ENCODE peak calls at places on chromosomes 2 and 18, in nine cellular contexts. One of them, this sample, is unnamed. For H3K36me3 and H3K9me3, the result is how much of the 10 kb centered on the place peaks cover.

GRCh38 chr18:49971462-49971861 is 158.1 kb upstream of the ACAA2 start:
- DNase-seq in lower lobe of right lung: no peak
- DNase-seq in Peyer's patch: no peak
- DNase-seq in neural progenitor cell: no peak
- DNase-seq in prostate gland: no peak
- DNase-seq in SJSA1: no peak
- DNase-seq in ascending aorta: no peak
- DNase-seq in kidney: no peak
- DNase-seq in uterus: no peak
- DNase-seq in this sample: no peak

GRCh38 chr18:79416022-79416676 is 20.4 kb downstream of the NFATC1 start:
- DNase-seq in neural progenitor cell: no peak
- DNase-seq in ascending aorta: no peak
- DNase-seq in Peyer's patch: no peak
- DNase-seq in uterus: no peak
- DNase-seq in SJSA1: no peak
- DNase-seq in prostate gland: no peak
- DNase-seq in kidney: peak
- DNase-seq in lower lobe of right lung: no peak
- DNase-seq in this sample: no peak

GRCh38 chr2:9814129-9814868 is 29.0 kb upstream of the TAF1B start:
- DNase-seq in neural progenitor cell: no peak
- DNase-seq in uterus: no peak
- DNase-seq in Peyer's patch: no peak
- DNase-seq in kidney: peak
- DNase-seq in ascending aorta: no peak
- DNase-seq in prostate gland: no peak
- DNase-seq in lower lobe of right lung: no peak
- DNase-seq in SJSA1: no peak
- DNase-seq in this sample: no peak

GRCh38 chr2:37414470-37414949 is 70.1 kb downstream of the QPCT start:
- DNase-seq in SJSA1: peak
- DNase-seq in Peyer's patch: no peak
- DNase-seq in lower lobe of right lung: no peak
- DNase-seq in ascending aorta: no peak
- DNase-seq in neural progenitor cell: peak
- DNase-seq in kidney: no peak
- DNase-seq in prostate gland: no peak
- DNase-seq in uterus: peak
- DNase-seq in this sample: peak

GRCh38 chr2:178863856-178864620 is 56.8 kb upstream of the TTN start:
- DNase-seq in kidney: peak
- DNase-seq in neural progenitor cell: peak
- DNase-seq in SJSA1: peak
- DNase-seq in Peyer's patch: no peak
- DNase-seq in ascending aorta: peak
- DNase-seq in prostate gland: no peak
- DNase-seq in lower lobe of right lung: no peak
- DNase-seq in uterus: peak
- DNase-seq in this sample: no peak

GRCh38 chr2:65300772-65301711 is 73.4 kb downstream of the ACTR2 start:
- DNase-seq in ascending aorta: no peak
- DNase-seq in kidney: no peak
- DNase-seq in Peyer's patch: peak
- DNase-seq in SJSA1: peak
- DNase-seq in neural progenitor cell: peak
- DNase-seq in lower lobe of right lung: peak
- DNase-seq in uterus: peak
- DNase-seq in prostate gland: peak
- DNase-seq in this sample: peak

GRCh38 chr2:113711857-113712256 is 44.6 kb downstream of the SLC35F5 start:
- DNase-seq in SJSA1: no peak
- DNase-seq in neural progenitor cell: no peak
- DNase-seq in prostate gland: peak
- DNase-seq in Peyer's patch: no peak
- DNase-seq in uterus: no peak
- DNase-seq in ascending aorta: no peak
- DNase-seq in kidney: no peak
- DNase-seq in lower lobe of right lung: no peak
- DNase-seq in this sample: no peak

GRCh38 chr2:175807031-175807873 is 194.8 kb downstream of the LNPK start:
- DNase-seq in uterus: no peak
- DNase-seq in ascending aorta: no peak
- DNase-seq in lower lobe of right lung: no peak
- DNase-seq in kidney: no peak
- DNase-seq in neural progenitor cell: no peak
- DNase-seq in Peyer's patch: no peak
- DNase-seq in prostate gland: no peak
- DNase-seq in SJSA1: peak
- DNase-seq in this sample: no peak

GRCh38 chr18:10476430-10476829 is 22.0 kb downstream of the APCDD1 start:
- DNase-seq in prostate gland: peak
- DNase-seq in lower lobe of right lung: no peak
- DNase-seq in ascending aorta: no peak
- DNase-seq in Peyer's patch: no peak
- DNase-seq in kidney: no peak
- DNase-seq in SJSA1: no peak
- DNase-seq in uterus: no peak
- DNase-seq in neural progenitor cell: no peak
- DNase-seq in this sample: no peak

GRCh38 chr2:215521031-215521430 is 85.2 kb upstream of the FN1 start:
- DNase-seq in SJSA1: no peak
- DNase-seq in Peyer's patch: no peak
- DNase-seq in neural progenitor cell: no peak
- DNase-seq in uterus: no peak
- DNase-seq in lower lobe of right lung: no peak
- DNase-seq in ascending aorta: no peak
- DNase-seq in kidney: no peak
- DNase-seq in prostate gland: no peak
- DNase-seq in this sample: no peak

GRCh38 chr2:219520079-219520478 is 5.8 kb downstream of the ASIC4 start:
- DNase-seq in kidney: no peak
- DNase-seq in prostate gland: no peak
- DNase-seq in lower lobe of right lung: no peak
- DNase-seq in Peyer's patch: no peak
- DNase-seq in neural progenitor cell: no peak
- DNase-seq in ascending aorta: no peak
- DNase-seq in uterus: no peak
- DNase-seq in SJSA1: no peak
- DNase-seq in this sample: no peak
- H3K27ac ChIP-seq in kidney: no peak
- H3K27ac ChIP-seq in prostate gland: no peak
- H3K27ac ChIP-seq in lower lobe of right lung: no peak
- H3K27ac ChIP-seq in Peyer's patch: no peak
- H3K27ac ChIP-seq in neural progenitor cell: no peak
- H3K27ac ChIP-seq in ascending aorta: no peak
- H3K27ac ChIP-seq in uterus: peak
- H3K27ac ChIP-seq in SJSA1: no peak
- H3K27ac ChIP-seq in this sample: no peak

GRCh38 chr2:217799553-217800432 is 203.0 kb downstream of the TNS1 start:
- DNase-seq in ascending aorta: no peak
- DNase-seq in uterus: peak
- DNase-seq in SJSA1: no peak
- DNase-seq in neural progenitor cell: no peak
- DNase-seq in Peyer's patch: peak
- DNase-seq in lower lobe of right lung: no peak
- DNase-seq in kidney: no peak
- DNase-seq in prostate gland: no peak
- DNase-seq in this sample: no peak
- H3K36me3 ChIP-seq in ascending aorta: half or more
- H3K36me3 ChIP-seq in uterus: under half
- H3K36me3 ChIP-seq in SJSA1: under half
- H3K36me3 ChIP-seq in neural progenitor cell: under half
- H3K36me3 ChIP-seq in Peyer's patch: under half
- H3K36me3 ChIP-seq in lower lobe of right lung: half or more
- H3K36me3 ChIP-seq in kidney: under half
- H3K36me3 ChIP-seq in prostate gland: under half
- H3K36me3 ChIP-seq in this sample: under half

DNA sequence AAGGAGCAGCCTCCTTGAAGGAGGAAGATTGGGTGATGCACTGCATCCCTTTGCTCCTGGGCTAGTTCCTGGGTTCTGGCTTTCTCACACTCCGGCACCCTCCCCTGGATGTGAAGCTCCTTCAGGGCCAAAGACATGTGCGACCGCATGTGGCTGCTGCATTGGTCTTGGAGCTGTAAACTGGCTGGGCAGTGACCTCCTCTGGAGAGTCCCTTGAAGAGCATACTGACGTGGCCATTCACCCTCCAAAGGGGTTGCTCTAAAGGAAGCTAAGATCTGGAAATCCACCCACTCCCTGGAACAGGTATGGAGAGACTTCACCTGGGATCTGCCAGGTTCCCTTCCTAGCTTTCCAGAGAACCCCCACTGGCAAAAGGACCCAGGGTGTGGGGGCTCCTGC is 62.1 kb downstream of the TMEM17 start:
- DNase-seq in lower lobe of right lung: no peak
- DNase-seq in kidney: no peak
- DNase-seq in prostate gland: no peak
- DNase-seq in ascending aorta: no peak
- DNase-seq in neural progenitor cell: no peak
- DNase-seq in SJSA1: no peak
- DNase-seq in uterus: no peak
- DNase-seq in Peyer's patch: peak
- DNase-seq in this sample: no peak
- H3K9me3 ChIP-seq in lower lobe of right lung: under half
- H3K9me3 ChIP-seq in kidney: under half
- H3K9me3 ChIP-seq in prostate gland: under half
- H3K9me3 ChIP-seq in ascending aorta: under half
- H3K9me3 ChIP-seq in neural progenitor cell: under half
- H3K9me3 ChIP-seq in SJSA1: under half
- H3K9me3 ChIP-seq in uterus: under half
- H3K9me3 ChIP-seq in Peyer's patch: under half
- H3K9me3 ChIP-seq in this sample: under half

GRCh38 chr2:191885103-191885502 is 38.2 kb upstream of the CAVIN2 start:
- DNase-seq in Peyer's patch: no peak
- DNase-seq in lower lobe of right lung: no peak
- DNase-seq in prostate gland: no peak
- DNase-seq in ascending aorta: no peak
- DNase-seq in kidney: no peak
- DNase-seq in uterus: no peak
- DNase-seq in SJSA1: no peak
- DNase-seq in neural progenitor cell: no peak
- DNase-seq in this sample: no peak
- H3K27ac ChIP-seq in Peyer's patch: no peak
- H3K27ac ChIP-seq in lower lobe of right lung: no peak
- H3K27ac ChIP-seq in prostate gland: no peak
- H3K27ac ChIP-seq in ascending aorta: no peak
- H3K27ac ChIP-seq in kidney: no peak
- H3K27ac ChIP-seq in uterus: peak
- H3K27ac ChIP-seq in SJSA1: no peak
- H3K27ac ChIP-seq in neural progenitor cell: no peak
- H3K27ac ChIP-seq in this sample: no peak

GRCh38 chr2:28909655-28910054 is 15.2 kb downstream of the WDR43 start:
- DNase-seq in Peyer's patch: no peak
- DNase-seq in prostate gland: no peak
- DNase-seq in kidney: no peak
- DNase-seq in ascending aorta: no peak
- DNase-seq in uterus: no peak
- DNase-seq in neural progenitor cell: no peak
- DNase-seq in lower lobe of right lung: no peak
- DNase-seq in SJSA1: no peak
- DNase-seq in this sample: no peak
- H3K36me3 ChIP-seq in Peyer's patch: under half
- H3K36me3 ChIP-seq in prostate gland: under half
- H3K36me3 ChIP-seq in kidney: under half
- H3K36me3 ChIP-seq in ascending aorta: half or more
- H3K36me3 ChIP-seq in uterus: under half
- H3K36me3 ChIP-seq in neural progenitor cell: under half
- H3K36me3 ChIP-seq in lower lobe of right lung: half or more
- H3K36me3 ChIP-seq in SJSA1: half or more
- H3K36me3 ChIP-seq in this sample: half or more

GRCh38 chr2:202941771-202942170 is 29.7 kb downstream of the CARF start:
- DNase-seq in Peyer's patch: no peak
- DNase-seq in prostate gland: no peak
- DNase-seq in lower lobe of right lung: no peak
- DNase-seq in neural progenitor cell: no peak
- DNase-seq in uterus: no peak
- DNase-seq in SJSA1: no peak
- DNase-seq in kidney: no peak
- DNase-seq in ascending aorta: no peak
- DNase-seq in this sample: no peak
- H3K9me3 ChIP-seq in Peyer's patch: under half
- H3K9me3 ChIP-seq in prostate gland: under half
- H3K9me3 ChIP-seq in lower lobe of right lung: under half
- H3K9me3 ChIP-seq in neural progenitor cell: under half
- H3K9me3 ChIP-seq in uterus: under half
- H3K9me3 ChIP-seq in SJSA1: under half
- H3K9me3 ChIP-seq in kidney: under half
- H3K9me3 ChIP-seq in ascending aorta: under half
- H3K9me3 ChIP-seq in this sample: under half

This sample was measured in CD4-positive, alpha-beta memory T cell.